ENCODE peak calls at places on chromosome 13, in six cellular contexts. B is ovary, P is esophagus muscularis mucosa, S is endothelial cell of umbilical vein, N is breast epithelium, Z is upper lobe of left lung. X is an unnamed sample.

GRCh38 chr13:43574601-43575000 is 212.2 kb downstream of the ENOX1 start:
- DNase-seq in B (no peak), P (peak; percentile 26), S (no peak), N (no peak), Z (no peak), X (no peak)

GRCh38 chr13:76968041-76968440 is 19.7 kb downstream of the ACOD1 start:
- DNase-seq in B (no peak), P (no peak), S (no peak), N (no peak), Z (no peak), X (no peak)

GRCh38 chr13:43387880-43388279 is 364.5 kb downstream of the DNAJC15 start:
- DNase-seq in B (no peak), P (no peak), S (no peak), N (no peak), Z (no peak), X (no peak)

GRCh38 chr13:26022538-26023292 is 29.1 kb downstream of the SHISA2 start:
- DNase-seq in B (no peak), P (no peak), S (no peak), N (peak; percentile 89), Z (peak; percentile 59), X (no peak)

GRCh38 chr13:33799950-33800592 is 17.9 kb upstream of the RFC3 start:
- DNase-seq in B (no peak), P (no peak), S (peak; percentile 67), N (no peak), Z (no peak), X (no peak)

GRCh38 chr13:27353166-27353583 is 71.2 kb upstream of the GTF3A start:
- DNase-seq in B (no peak), P (no peak), S (no peak), N (no peak), Z (no peak), X (no peak)

GRCh38 chr13:98890920-98891319 is 86.9 kb downstream of the DOCK9 start:
- DNase-seq in B (no peak), P (no peak), S (peak; percentile 46), N (no peak), Z (no peak), X (no peak)

GRCh38 chr13:21608961-21609360 is 5.0 kb upstream of the MICU2 start:
- DNase-seq in B (no peak), P (no peak), S (no peak), N (no peak), Z (no peak), X (no peak)

GRCh38 chr13:104650426-104650825 is 1584.2 kb upstream of the SLC10A2 start:
- DNase-seq in B (no peak), P (no peak), S (no peak), N (no peak), Z (no peak), X (no peak)

GRCh38 chr13:26989261-26990007 is 182.2 kb downstream of the USP12 start:
- DNase-seq in B (no peak), P (no peak), S (no peak), N (no peak), Z (no peak), X (no peak)

GRCh38 chr13:32384702-32385101 is 43.2 kb downstream of the N4BP2L1 start:
- DNase-seq in B (no peak), P (no peak), S (no peak), N (no peak), Z (no peak), X (no peak)

GRCh38 chr13:79393564-79394249 is 12.3 kb downstream of the RBM26 start:
- DNase-seq in B (no peak), P (no peak), S (peak; percentile 83), N (no peak), Z (no peak), X (peak; percentile 15)

GRCh38 chr13:45167611-45168554 is 33.0 kb downstream of the KCTD4 start:
- DNase-seq in B (no peak), P (no peak), S (no peak), N (peak; percentile 57), Z (no peak), X (no peak)

GRCh38 chr13:30692108-30692507 is 43.2 kb upstream of the ALOX5AP start:
- DNase-seq in B (no peak), P (no peak), S (no peak), N (no peak), Z (no peak), X (no peak)

GRCh38 chr13:33033361-33033812 is 17.2 kb downstream of the KL start:
- DNase-seq in B (no peak), P (no peak), S (no peak), N (no peak), Z (no peak), X (no peak)

GRCh38 chr13:62702502-62702901 is 1286.9 kb upstream of the PCDH20 start:
- DNase-seq in B (no peak), P (no peak), S (no peak), N (no peak), Z (no peak), X (no peak)

GRCh38 chr13:97258801-97259200 is 36.7 kb downstream of the MBNL2 start:
- DNase-seq in B (no peak), P (no peak), S (no peak), N (no peak), Z (no peak), X (no peak)

GRCh38 chr13:97257800-97258799 is 36.0 kb downstream of the MBNL2 start:
- DNase-seq in B (no peak), P (no peak), S (peak; percentile 98), N (no peak), Z (no peak), X (no peak)

GRCh38 chr13:97261254-97262015 is 39.3 kb downstream of the MBNL2 start:
- DNase-seq in B (no peak), P (no peak), S (no peak), N (no peak), Z (peak; percentile 16), X (no peak)

GRCh38 chr13:97262058-97262457 is 39.9 kb downstream of the MBNL2 start:
- DNase-seq in B (no peak), P (no peak), S (no peak), N (no peak), Z (no peak), X (no peak)

DNA sequence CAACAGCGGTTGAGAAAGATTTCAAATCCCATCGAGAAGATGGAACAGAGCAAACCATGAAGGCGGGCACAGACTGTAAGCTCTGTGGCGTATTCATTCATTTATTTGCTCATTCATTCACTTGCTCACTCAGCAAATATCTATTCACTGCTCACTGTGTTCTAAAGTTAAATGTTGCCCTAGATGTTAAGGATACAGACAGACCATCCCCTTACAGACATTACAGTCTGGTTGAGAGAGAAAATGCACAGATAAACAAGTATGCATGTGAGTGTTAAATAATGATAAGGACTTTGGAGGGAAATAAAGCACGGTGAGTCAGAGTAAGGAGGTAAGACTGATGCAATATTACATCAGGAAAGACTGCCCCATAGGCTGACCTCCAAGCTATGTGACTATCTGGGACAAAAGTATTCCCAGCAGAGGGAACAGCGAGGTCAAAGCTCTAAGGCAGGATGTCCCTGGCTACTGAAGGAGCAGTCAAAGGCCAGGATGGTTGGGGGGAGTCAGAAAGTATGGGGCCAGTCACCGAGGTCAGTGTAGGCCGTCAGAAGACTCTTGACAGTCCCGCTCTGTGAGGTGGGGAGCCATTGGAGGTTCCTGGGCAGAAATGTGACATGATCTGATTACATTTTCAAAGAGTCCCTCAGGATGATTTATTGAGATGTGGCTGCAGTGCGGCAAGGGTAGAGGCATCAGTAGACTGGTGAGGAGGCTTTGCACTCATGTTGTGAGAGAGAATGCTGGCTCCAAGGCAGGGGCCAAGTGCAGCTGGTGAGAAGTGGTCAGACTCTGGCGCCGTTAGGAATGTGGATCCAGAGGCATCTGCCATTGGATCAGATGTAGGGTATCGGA is 37.9 kb downstream of the MBNL2 start:
- DNase-seq in B (no peak), P (no peak), S (peak; percentile 91), N (no peak), Z (no peak), X (no peak)
- TF ChIP-seq POLR2A in B (no peak), P (no peak), S (no peak), N (no peak), Z (no peak), X (no peak)

GRCh38 chr13:112885242-112885781 is 83.7 kb upstream of the MCF2L start:
- DNase-seq in B (no peak), P (no peak), S (no peak), N (no peak), Z (no peak), X (no peak)

GRCh38 chr13:112887557-112887991 is 81.4 kb upstream of the MCF2L start:
- DNase-seq in B (no peak), P (no peak), S (no peak), N (no peak), Z (peak; percentile 44), X (no peak)

GRCh38 chr13:112887151-112887550 is 81.9 kb upstream of the MCF2L start:
- DNase-seq in B (no peak), P (no peak), S (no peak), N (no peak), Z (peak; percentile 30), X (no peak)

GRCh38 chr13:112883241-112883945 is 85.6 kb upstream of the MCF2L start:
- DNase-seq in B (no peak), P (no peak), S (no peak), N (no peak), Z (no peak), X (no peak)

DNA sequence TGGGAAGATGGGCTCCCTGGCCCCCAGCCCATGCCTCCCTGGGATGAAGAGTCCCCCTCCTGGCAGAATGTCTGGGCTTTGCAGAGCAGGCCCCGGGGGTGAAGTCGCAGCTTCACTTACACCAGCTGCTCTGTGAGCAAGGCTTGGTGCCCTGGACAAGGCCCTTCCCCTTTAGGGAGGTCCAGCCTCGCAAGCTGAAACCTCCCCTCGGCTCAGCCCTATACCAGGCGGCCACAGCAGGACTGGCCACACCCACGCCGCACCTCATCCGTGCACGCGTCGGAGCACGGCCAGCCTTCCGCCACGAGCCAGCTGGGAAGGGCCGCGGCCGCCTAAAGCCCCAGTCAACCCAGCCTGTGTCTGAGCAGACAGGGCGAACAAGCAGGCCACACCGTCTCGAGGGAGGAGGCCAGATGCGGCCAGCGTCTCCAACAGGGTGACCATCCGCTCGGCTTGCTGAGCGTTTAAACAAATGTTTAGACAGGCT is 83.2 kb upstream of the MCF2L start:
- DNase-seq in B (peak; percentile 77), P (peak; percentile 94), S (peak; percentile 83), N (peak; percentile 83), Z (peak; percentile 92), X (no peak)
- TF ChIP-seq POLR2A in B (no peak), P (no peak), S (no peak), N (no peak), Z (no peak), X (no peak)

GRCh38 chr13:99968521-99969367 is 2.8 kb downstream of the ZIC5 start:
- DNase-seq in B (peak; percentile 14), P (no peak), S (no peak), N (no peak), Z (peak; percentile 73), X (no peak)
- TF ChIP-seq POLR2A in B (no peak), P (no peak), S (no peak), N (no peak), Z (no peak), X (no peak)

DNA sequence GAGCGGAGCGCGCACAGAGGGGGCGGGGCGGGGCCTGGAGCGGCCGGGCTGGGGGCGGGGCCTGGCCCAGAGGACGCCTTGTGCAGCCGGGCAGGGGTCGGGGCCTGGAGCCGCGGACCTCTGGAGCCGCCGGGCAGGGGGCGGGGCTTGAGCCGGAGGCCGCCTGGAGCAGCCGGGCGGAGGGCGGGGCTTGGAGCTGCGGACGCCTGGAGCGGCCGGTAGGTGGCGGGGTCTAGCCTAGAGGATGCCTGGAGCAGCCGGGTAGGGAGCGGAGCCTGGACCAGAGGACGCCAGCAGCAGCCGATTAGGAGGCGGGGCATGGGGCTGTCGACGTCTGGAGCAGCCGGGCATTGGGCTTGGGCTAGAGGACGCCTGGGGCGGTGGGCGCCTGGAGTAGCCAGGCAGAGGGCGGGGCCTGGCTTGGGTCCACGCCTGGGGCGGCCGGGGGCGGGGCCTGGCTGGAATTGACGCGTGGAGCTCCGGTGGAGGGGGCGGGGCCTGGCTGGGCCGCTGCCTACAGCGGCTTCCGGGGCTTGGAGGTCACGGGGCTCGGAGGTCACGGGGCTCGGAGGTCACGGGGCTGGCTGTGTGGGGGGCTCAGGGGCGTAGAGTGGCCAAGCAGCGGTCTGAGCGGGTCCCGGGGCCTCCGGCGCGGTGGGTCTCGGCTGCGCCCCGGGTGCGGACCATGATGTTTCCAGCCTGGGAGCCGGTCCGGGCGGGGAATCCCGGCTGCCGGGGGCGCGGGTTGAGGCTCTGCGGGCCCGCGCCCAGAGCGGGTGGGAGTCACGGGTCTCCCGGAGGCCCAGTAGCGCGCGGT is at the start of gene ANKRD10:
- DNase-seq in B (peak; percentile 100), P (peak; percentile 99), S (peak; percentile 100), N (peak; percentile 99), Z (peak; percentile 100), X (peak; percentile 96)
- TF ChIP-seq POLR2A in B (peak; percentile 67), P (peak; percentile 83), S (peak; percentile 46), N (peak; percentile 56), Z (peak; percentile 70), X (no peak)